ENCODE peak calls at places on chromosomes 11 and 22, in four cellular contexts. One of them, this sample, is unnamed.

GRCh38 chr22:25362215-25362882 is 142.9 kb downstream of the CRYBB2 start:
- DNase-seq in cardiac fibroblast: peak; percentile 50
- DNase-seq in psoas muscle: peak; percentile 79
- DNase-seq in neural progenitor cell: peak; percentile 82
- DNase-seq in this sample: peak; percentile 83

GRCh38 chr11:126494831-126495230 is 139.3 kb downstream of the ST3GAL4 start:
- DNase-seq in psoas muscle: no peak
- DNase-seq in cardiac fibroblast: no peak
- DNase-seq in neural progenitor cell: no peak
- DNase-seq in this sample: no peak

GRCh38 chr11:132824642-132825041 is 707.7 kb downstream of the OPCML start:
- DNase-seq in cardiac fibroblast: no peak
- DNase-seq in neural progenitor cell: no peak
- DNase-seq in psoas muscle: no peak
- DNase-seq in this sample: no peak

GRCh38 chr22:23110190-23110921 is 31.4 kb downstream of the RSPH14 start:
- DNase-seq in cardiac fibroblast: peak; percentile 4
- DNase-seq in psoas muscle: no peak
- DNase-seq in neural progenitor cell: no peak
- DNase-seq in this sample: peak; percentile 73

GRCh38 chr11:119474682-119475596 is 52.0 kb upstream of the THY1 start:
- DNase-seq in psoas muscle: peak; percentile 72
- DNase-seq in neural progenitor cell: peak; percentile 86
- DNase-seq in cardiac fibroblast: peak; percentile 80
- DNase-seq in this sample: peak; percentile 86

GRCh38 chr11:130049260-130049659 is 20.4 kb upstream of the APLP2 start:
- DNase-seq in cardiac fibroblast: peak; percentile 26
- DNase-seq in psoas muscle: no peak
- DNase-seq in neural progenitor cell: no peak
- DNase-seq in this sample: no peak

GRCh38 chr11:113725883-113726405 is 19.8 kb upstream of the TMPRSS5 start:
- DNase-seq in psoas muscle: no peak
- DNase-seq in neural progenitor cell: no peak
- DNase-seq in cardiac fibroblast: no peak
- DNase-seq in this sample: no peak

GRCh38 chr22:47796128-47796908 is 1033.9 kb downstream of the TBC1D22A start:
- DNase-seq in psoas muscle: no peak
- DNase-seq in neural progenitor cell: no peak
- DNase-seq in cardiac fibroblast: no peak
- DNase-seq in this sample: no peak

GRCh38 chr11:76765863-76766350 is 17.2 kb upstream of the TSKU start:
- DNase-seq in psoas muscle: peak; percentile 61
- DNase-seq in neural progenitor cell: no peak
- DNase-seq in cardiac fibroblast: no peak
- DNase-seq in this sample: no peak

GRCh38 chr11:119144825-119145476 is 3.9 kb upstream of the ABCG4 start:
- DNase-seq in cardiac fibroblast: peak; percentile 75
- DNase-seq in psoas muscle: peak; percentile 66
- DNase-seq in neural progenitor cell: peak; percentile 88
- DNase-seq in this sample: peak; percentile 93

GRCh38 chr11:79179087-79179486 is 261.7 kb downstream of the TENM4 start:
- DNase-seq in psoas muscle: no peak
- DNase-seq in neural progenitor cell: no peak
- DNase-seq in cardiac fibroblast: no peak
- DNase-seq in this sample: no peak

GRCh38 chr11:134369656-134370525 is 38.1 kb downstream of the GLB1L2 start:
- DNase-seq in cardiac fibroblast: no peak
- DNase-seq in psoas muscle: peak; percentile 22
- DNase-seq in neural progenitor cell: no peak
- DNase-seq in this sample: no peak

GRCh38 chr22:47088480-47089145 is 326.2 kb downstream of the TBC1D22A start:
- DNase-seq in neural progenitor cell: no peak
- DNase-seq in cardiac fibroblast: no peak
- DNase-seq in psoas muscle: no peak
- DNase-seq in this sample: no peak

GRCh38 chr11:103476874-103477273 is 367.6 kb downstream of the DYNC2H1 start:
- DNase-seq in neural progenitor cell: no peak
- DNase-seq in cardiac fibroblast: no peak
- DNase-seq in psoas muscle: no peak
- DNase-seq in this sample: no peak

GRCh38 chr11:7672276-7672959 is 882 bp downstream of the CYB5R2 start:
- DNase-seq in neural progenitor cell: no peak
- DNase-seq in psoas muscle: no peak
- DNase-seq in cardiac fibroblast: no peak
- DNase-seq in this sample: no peak

DNA sequence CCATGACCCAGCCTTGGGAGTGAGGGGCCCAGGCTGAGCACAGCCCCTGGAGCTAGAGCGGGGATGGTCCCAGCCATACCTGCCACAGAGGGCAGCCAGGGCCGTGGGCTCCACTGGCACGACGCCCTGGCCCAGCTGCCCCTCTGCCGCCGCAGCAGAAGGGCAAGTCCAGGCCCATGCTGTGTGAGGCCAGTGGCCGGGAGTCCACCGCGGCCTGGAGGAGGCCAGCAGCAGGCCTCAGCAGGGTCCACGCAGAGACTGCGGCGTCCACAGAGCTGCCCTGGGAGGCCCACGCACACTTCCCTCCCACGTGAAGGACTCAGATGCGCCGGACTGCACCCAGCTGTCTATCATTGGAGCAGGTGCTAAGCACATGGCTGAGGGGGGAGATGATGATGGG is 23.5 kb downstream of the MOB2 start:
- DNase-seq in psoas muscle: no peak
- DNase-seq in cardiac fibroblast: no peak
- DNase-seq in neural progenitor cell: no peak
- DNase-seq in this sample: no peak
- H3K4me3 ChIP-seq in psoas muscle: no peak overlapping the region
- H3K4me3 ChIP-seq in cardiac fibroblast: no peak overlapping the region
- H3K4me3 ChIP-seq in neural progenitor cell: no peak overlapping the region
- H3K4me3 ChIP-seq in this sample: no peak overlapping the region

GRCh38 chr22:29030618-29031235 is 30.9 kb downstream of the C22orf31 start:
- DNase-seq in neural progenitor cell: peak; percentile 79
- DNase-seq in psoas muscle: peak; percentile 83
- DNase-seq in cardiac fibroblast: peak; percentile 79
- DNase-seq in this sample: peak; percentile 94

GRCh38 chr22:29030016-29030617 is 31.5 kb downstream of the C22orf31 start:
- DNase-seq in psoas muscle: no peak
- DNase-seq in cardiac fibroblast: peak; percentile 25
- DNase-seq in neural progenitor cell: no peak
- DNase-seq in this sample: no peak

GRCh38 chr22:29031236-29031982 is 30.2 kb downstream of the C22orf31 start:
- DNase-seq in cardiac fibroblast: peak; percentile 97
- DNase-seq in psoas muscle: peak; percentile 70
- DNase-seq in neural progenitor cell: peak; percentile 66
- DNase-seq in this sample: peak; percentile 70

GRCh38 chr22:29032584-29032983 is 29.0 kb downstream of the C22orf31 start:
- DNase-seq in psoas muscle: no peak
- DNase-seq in neural progenitor cell: no peak
- DNase-seq in cardiac fibroblast: peak; percentile 16
- DNase-seq in this sample: no peak

DNA sequence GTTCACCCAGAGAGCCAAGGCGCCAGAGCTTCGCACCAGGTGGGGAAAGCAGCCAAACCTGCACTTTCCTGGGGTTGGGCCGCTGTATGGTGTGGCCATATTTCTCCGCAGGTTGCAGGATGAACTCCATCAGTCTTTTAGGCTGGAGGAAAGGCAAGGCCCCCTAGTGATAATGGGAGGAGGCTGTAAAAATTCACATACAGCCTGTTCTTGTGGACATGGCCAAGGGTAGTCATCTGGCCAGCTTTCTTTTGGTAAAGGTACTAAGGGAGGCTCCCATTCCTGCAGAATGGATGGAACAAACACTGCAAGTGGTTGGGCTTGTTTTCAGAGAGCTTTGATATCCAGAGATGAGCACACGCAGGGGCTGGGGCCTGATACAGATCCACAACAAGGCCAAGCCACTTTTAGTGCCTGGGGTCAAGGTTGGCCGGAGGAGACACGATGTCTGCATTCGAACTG is 29.6 kb downstream of the C22orf31 start:
- DNase-seq in psoas muscle: no peak
- DNase-seq in neural progenitor cell: no peak
- DNase-seq in cardiac fibroblast: no peak
- DNase-seq in this sample: peak; percentile 44
- H3K4me3 ChIP-seq in psoas muscle: peak overlapping the region; percentile 64
- H3K4me3 ChIP-seq in neural progenitor cell: no peak overlapping the region
- H3K4me3 ChIP-seq in cardiac fibroblast: no peak overlapping the region
- H3K4me3 ChIP-seq in this sample: peak overlapping the region; percentile 54

GRCh38 chr11:82901165-82901938 is at the start of gene DDIAS:
- DNase-seq in psoas muscle: peak; percentile 97
- DNase-seq in cardiac fibroblast: peak; percentile 99
- DNase-seq in neural progenitor cell: peak; percentile 98
- DNase-seq in this sample: peak; percentile 85
- H3K4me3 ChIP-seq in psoas muscle: peak within 1 kb of the TSS; percentile 84
- H3K4me3 ChIP-seq in cardiac fibroblast: peak within 1 kb of the TSS; percentile 78
- H3K4me3 ChIP-seq in neural progenitor cell: peak within 1 kb of the TSS; percentile 67
- H3K4me3 ChIP-seq in this sample: peak within 1 kb of the TSS; percentile 90

GRCh38 chr11:85295872-85296271 is 331.3 kb downstream of the DLG2 start:
- DNase-seq in neural progenitor cell: no peak
- DNase-seq in cardiac fibroblast: no peak
- DNase-seq in psoas muscle: no peak
- DNase-seq in this sample: no peak
- H3K4me3 ChIP-seq in neural progenitor cell: no peak overlapping the region
- H3K4me3 ChIP-seq in cardiac fibroblast: no peak overlapping the region
- H3K4me3 ChIP-seq in psoas muscle: no peak overlapping the region
- H3K4me3 ChIP-seq in this sample: no peak overlapping the region

This sample was measured in SK-N-SH.